ENCODE peak calls at places on chromosomes 3 and 15, in nine cellular contexts. Y is suprapubic skin, B is transverse colon, U is esophagus muscularis mucosa, F is SK-N-SH, A is stomach, S is K562, P is GM12878, T is H1. X is an unnamed sample.
A peak's percentile ranks its signal among the peaks of the same experiment; 100 is the strongest.

GRCh38 chr3:146801492-146801891 is 196.3 kb upstream of the PLSCR5 start:
- DNase-seq in F (no peak), A (no peak), Y (no peak), B (no peak), P (no peak), T (no peak), S (no peak), U (no peak), X (no peak)

GRCh38 chr15:53611145-53611920 is 148.1 kb downstream of the WDR72 start:
- DNase-seq in Y (no peak), U (no peak), T (no peak), P (no peak), F (no peak), S (no peak), A (no peak), B (no peak), X (no peak)

GRCh38 chr3:80767599-80767998 is 993.8 kb downstream of the GBE1 start:
- DNase-seq in S (no peak), A (no peak), B (no peak), U (no peak), P (no peak), Y (no peak), T (no peak), F (peak; percentile 8), X (no peak)

GRCh38 chr3:10375296-10376053 is 54.6 kb upstream of the SEC13 start:
- DNase-seq in P (no peak), A (no peak), F (no peak), U (no peak), B (no peak), Y (no peak), T (no peak), S (no peak), X (no peak)

GRCh38 chr15:88605507-88606436 is 15.4 kb upstream of the AEN start:
- DNase-seq in B (no peak), A (peak; percentile 50), P (no peak), Y (no peak), F (peak; percentile 65), T (no peak), U (no peak), S (peak; percentile 64), X (no peak)

GRCh38 chr3:17292556-17292955 is 407.8 kb downstream of the PLCL2 start:
- DNase-seq in T (no peak), P (no peak), S (no peak), F (no peak), U (no peak), B (no peak), Y (no peak), A (no peak), X (no peak)

GRCh38 chr3:193835414-193835813 is 242.4 kb downstream of the OPA1 start:
- DNase-seq in A (no peak), U (no peak), T (no peak), Y (no peak), F (no peak), S (no peak), B (no peak), P (no peak), X (no peak)

GRCh38 chr15:60001642-60002527 is 2.2 kb upstream of the FOXB1 start:
- DNase-seq in P (no peak), Y (no peak), T (no peak), S (no peak), A (no peak), U (no peak), F (peak; percentile 26), B (no peak), X (no peak)

GRCh38 chr15:80351211-80351610 is 53.0 kb upstream of the ARNT2 start:
- DNase-seq in P (no peak), S (no peak), U (no peak), T (no peak), F (no peak), Y (no peak), B (no peak), A (no peak), X (no peak)

GRCh38 chr15:90261811-90262210 is 3.7 kb upstream of the NGRN start:
- DNase-seq in U (no peak), F (no peak), T (no peak), Y (no peak), B (no peak), A (no peak), S (no peak), P (no peak), X (no peak)

GRCh38 chr3:66490984-66491383 is 9.8 kb downstream of the LRIG1 start:
- DNase-seq in S (no peak), P (no peak), Y (no peak), A (no peak), F (no peak), T (no peak), U (no peak), B (no peak), X (no peak)

GRCh38 chr15:31419820-31420219 is 93.2 kb downstream of the KLF13 start:
- DNase-seq in T (no peak), A (no peak), U (no peak), P (no peak), B (no peak), F (no peak), Y (no peak), S (no peak), X (no peak)

GRCh38 chr15:58401991-58402649 is 29.7 kb upstream of the LIPC start:
- DNase-seq in P (no peak), A (no peak), B (no peak), F (no peak), S (no peak), Y (no peak), U (no peak), T (no peak), X (no peak)

GRCh38 chr3:89360155-89360554 is 252.7 kb downstream of the EPHA3 start:
- DNase-seq in U (no peak), A (no peak), T (no peak), S (no peak), F (no peak), Y (no peak), B (no peak), P (no peak), X (no peak)

GRCh38 chr3:43695443-43695842 is 4.7 kb downstream of the ABHD5 start:
- DNase-seq in P (no peak), F (no peak), A (no peak), B (no peak), T (no peak), S (no peak), Y (no peak), U (no peak), X (no peak)

GRCh38 chr3:186108106-186108940 is 566 bp downstream of the ETV5 start:
- DNase-seq in Y (peak; percentile 78), U (no peak), B (no peak), A (no peak), F (peak; percentile 87), S (peak; percentile 67), T (no peak), P (no peak), X (peak; percentile 72)

GRCh38 chr3:71636482-71636881 is 53.0 kb upstream of the FOXP1 start:
- DNase-seq in B (no peak), T (no peak), F (no peak), Y (no peak), S (no peak), A (no peak), P (no peak), U (no peak), X (no peak)
- TF ChIP-seq POLR2AphosphoS5 in B (no peak), T (no peak), F (no peak), Y (no peak), S (no peak), A (no peak), P (no peak), U (no peak), X (no peak)

DNA sequence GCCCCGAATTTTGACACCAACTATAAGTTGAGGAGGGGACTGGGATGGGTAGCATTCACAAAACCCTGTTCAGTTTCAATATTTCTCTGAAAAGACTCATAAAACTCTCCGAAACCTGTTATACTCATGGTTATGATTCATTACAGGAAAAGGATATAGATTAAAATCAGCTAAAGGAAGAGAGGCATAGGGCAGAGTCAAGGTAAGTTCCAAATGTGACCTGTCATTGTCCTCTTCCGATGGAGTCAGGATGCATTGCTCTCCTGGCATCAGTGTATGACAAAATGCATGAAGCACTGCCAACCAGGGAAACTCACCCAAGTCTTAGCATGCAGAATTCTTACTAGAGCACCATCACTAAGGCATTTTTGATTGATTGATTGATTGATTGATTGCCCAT is 525.0 kb upstream of the NAALADL2 start:
- DNase-seq in S (no peak), Y (no peak), U (no peak), A (no peak), F (no peak), B (no peak), P (no peak), T (no peak), X (no peak)
- TF ChIP-seq EP300 in S (no peak), Y (no peak), U (no peak), A (no peak), F (no peak), B (no peak), P (no peak), T (no peak), X (no peak)

DNA sequence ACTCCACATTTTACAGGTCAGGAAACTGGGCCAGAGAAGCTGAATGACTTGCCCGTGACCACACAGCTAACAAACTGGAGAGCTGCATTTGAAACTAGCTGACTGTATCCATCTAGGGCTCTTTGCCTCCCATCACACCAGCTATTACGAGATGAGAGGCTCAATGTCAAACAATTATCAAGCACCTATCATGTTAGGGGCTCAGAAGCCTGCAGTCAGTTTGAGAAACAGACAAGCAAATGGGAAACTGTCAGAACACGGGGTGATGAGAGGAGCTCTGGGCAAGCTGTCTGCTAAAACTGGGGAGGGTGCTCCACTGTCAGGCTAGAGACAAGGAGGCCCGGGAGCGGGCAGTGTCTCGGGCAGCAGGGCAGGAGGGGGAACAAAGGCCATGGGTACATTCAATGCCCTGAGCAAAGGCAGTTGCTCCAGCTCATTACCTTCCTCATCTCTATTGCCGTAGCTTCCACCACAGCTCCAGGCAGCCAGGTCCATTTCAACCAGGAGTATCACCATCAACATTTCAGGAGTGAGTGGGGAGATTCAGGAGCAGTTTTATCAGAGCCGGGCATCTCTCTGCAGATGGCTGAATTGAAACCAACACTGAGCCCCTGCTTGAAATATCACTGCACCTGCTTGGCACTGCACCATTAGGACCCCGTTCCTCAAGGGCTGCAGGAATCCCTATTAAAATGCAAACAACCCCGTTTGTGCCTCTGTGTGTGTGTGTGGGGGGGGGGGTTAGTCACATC is 122.6 kb downstream of the RAB11A start:
- DNase-seq in U (no peak), S (no peak), P (no peak), T (no peak), F (peak; percentile 31), B (no peak), A (no peak), Y (no peak), X (no peak)
- TF ChIP-seq POLR2AphosphoS5 in U (no peak), S (no peak), P (no peak), T (no peak), F (no peak), B (no peak), A (no peak), Y (no peak), X (no peak)

DNA sequence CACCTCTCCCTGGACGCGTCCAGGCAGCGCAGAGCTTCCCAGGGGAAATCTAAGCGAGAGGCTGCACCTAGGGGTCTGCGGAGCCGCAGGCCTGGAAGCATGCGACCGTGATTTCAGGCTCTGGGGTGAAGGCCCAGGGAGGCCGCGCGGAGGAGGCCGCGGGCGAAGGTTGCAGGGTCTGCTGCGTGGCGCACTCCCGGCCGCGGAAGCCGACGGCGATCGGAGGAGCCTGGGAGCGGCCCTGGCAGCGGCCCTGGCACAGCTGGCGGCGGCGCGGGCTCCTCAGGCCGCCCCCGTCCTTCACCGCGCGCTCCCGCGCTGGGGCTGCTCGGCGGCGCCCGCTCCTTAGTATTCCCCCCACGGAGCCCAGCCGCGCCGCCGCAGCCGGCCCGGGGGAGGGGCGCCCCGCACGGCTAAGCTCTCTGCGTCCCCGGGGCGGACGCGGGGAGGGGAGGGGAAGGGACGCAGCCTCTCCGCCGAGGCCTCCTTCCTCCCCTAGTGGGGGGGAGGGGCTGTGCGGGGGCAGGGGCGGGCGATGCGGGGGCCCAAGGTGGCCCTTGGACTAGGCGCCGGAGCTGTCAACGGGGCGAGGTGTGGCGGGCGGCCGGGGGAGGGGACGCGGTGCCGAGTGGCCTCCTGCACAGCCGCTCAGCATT is 21.9 kb downstream of the EPHB3 start:
- DNase-seq in P (no peak), F (peak; percentile 71), Y (no peak), S (no peak), U (no peak), T (no peak), B (no peak), A (no peak), X (no peak)
- TF ChIP-seq EP300 in P (no peak), F (no peak), Y (no peak), S (no peak), U (no peak), T (no peak), B (no peak), A (no peak), X (no peak)